ENCODE peak calls at places on chromosomes 2 and 18, in four cellular contexts. One of them, this sample, is unnamed.

GRCh38 chr2:167944825-167945659 is 302.4 kb downstream of the STK39 start:
- DNase-seq in RWPE1: no peak
- DNase-seq in effector memory CD4-positive, alpha-beta T cell: no peak
- DNase-seq in astrocyte of the spinal cord: peak
- DNase-seq in this sample: no peak

GRCh38 chr2:30763151-30763660 is 44.0 kb downstream of the CAPN13 start:
- DNase-seq in effector memory CD4-positive, alpha-beta T cell: no peak
- DNase-seq in astrocyte of the spinal cord: no peak
- DNase-seq in RWPE1: no peak
- DNase-seq in this sample: no peak

GRCh38 chr2:26913599-26914285 is 56.7 kb upstream of the MAPRE3 start:
- DNase-seq in effector memory CD4-positive, alpha-beta T cell: no peak
- DNase-seq in RWPE1: no peak
- DNase-seq in astrocyte of the spinal cord: no peak
- DNase-seq in this sample: no peak

GRCh38 chr2:227293531-227293930 is 31.5 kb upstream of the MFF start:
- DNase-seq in RWPE1: no peak
- DNase-seq in effector memory CD4-positive, alpha-beta T cell: no peak
- DNase-seq in astrocyte of the spinal cord: no peak
- DNase-seq in this sample: no peak

GRCh38 chr2:233289590-233290424 is 17.8 kb upstream of the SAG start:
- DNase-seq in astrocyte of the spinal cord: no peak
- DNase-seq in RWPE1: no peak
- DNase-seq in effector memory CD4-positive, alpha-beta T cell: no peak
- DNase-seq in this sample: no peak

GRCh38 chr2:16416651-16417050 is 249.0 kb downstream of the CYRIA start:
- DNase-seq in effector memory CD4-positive, alpha-beta T cell: no peak
- DNase-seq in RWPE1: no peak
- DNase-seq in astrocyte of the spinal cord: no peak
- DNase-seq in this sample: no peak

GRCh38 chr18:58960946-58961722 is 96.5 kb downstream of the ZNF532 start:
- DNase-seq in effector memory CD4-positive, alpha-beta T cell: no peak
- DNase-seq in RWPE1: no peak
- DNase-seq in astrocyte of the spinal cord: no peak
- DNase-seq in this sample: no peak

GRCh38 chr2:219542931-219543595 is 546 bp downstream of the CHPF start:
- DNase-seq in RWPE1: peak
- DNase-seq in effector memory CD4-positive, alpha-beta T cell: no peak
- DNase-seq in astrocyte of the spinal cord: peak
- DNase-seq in this sample: no peak

GRCh38 chr18:34223893-34224422 is 755 bp downstream of the NOL4 start:
- DNase-seq in effector memory CD4-positive, alpha-beta T cell: no peak
- DNase-seq in astrocyte of the spinal cord: peak
- DNase-seq in RWPE1: no peak
- DNase-seq in this sample: no peak

GRCh38 chr2:158403237-158403636 is 53.3 kb downstream of the CCDC148 start:
- DNase-seq in astrocyte of the spinal cord: no peak
- DNase-seq in effector memory CD4-positive, alpha-beta T cell: no peak
- DNase-seq in RWPE1: no peak
- DNase-seq in this sample: no peak

GRCh38 chr2:40279479-40279878 is 172.4 kb downstream of the SLC8A1 start:
- DNase-seq in astrocyte of the spinal cord: no peak
- DNase-seq in effector memory CD4-positive, alpha-beta T cell: no peak
- DNase-seq in RWPE1: no peak
- DNase-seq in this sample: no peak

GRCh38 chr2:129975016-129975774 is 4.3 kb upstream of the RAB6C start:
- DNase-seq in astrocyte of the spinal cord: no peak
- DNase-seq in effector memory CD4-positive, alpha-beta T cell: no peak
- DNase-seq in RWPE1: no peak
- DNase-seq in this sample: no peak

GRCh38 chr2:237861875-237862527 is 2.6 kb downstream of the RAMP1 start:
- DNase-seq in RWPE1: no peak
- DNase-seq in astrocyte of the spinal cord: no peak
- DNase-seq in effector memory CD4-positive, alpha-beta T cell: no peak
- DNase-seq in this sample: no peak

GRCh38 chr2:40220177-40220925 is 231.5 kb downstream of the SLC8A1 start:
- DNase-seq in effector memory CD4-positive, alpha-beta T cell: no peak
- DNase-seq in astrocyte of the spinal cord: peak
- DNase-seq in RWPE1: peak
- DNase-seq in this sample: no peak

GRCh38 chr2:26305575-26305974 is 40.4 kb upstream of the SELENOI start:
- DNase-seq in RWPE1: no peak
- DNase-seq in astrocyte of the spinal cord: no peak
- DNase-seq in effector memory CD4-positive, alpha-beta T cell: no peak
- DNase-seq in this sample: no peak

GRCh38 chr18:40326987-40327386 is 1628.0 kb upstream of the PIK3C3 start:
- DNase-seq in RWPE1: no peak
- DNase-seq in astrocyte of the spinal cord: no peak
- DNase-seq in effector memory CD4-positive, alpha-beta T cell: no peak
- DNase-seq in this sample: no peak

GRCh38 chr2:241230435-241230834 is 42.0 kb downstream of the ANO7 start:
- DNase-seq in astrocyte of the spinal cord: no peak
- DNase-seq in effector memory CD4-positive, alpha-beta T cell: no peak
- DNase-seq in RWPE1: no peak
- DNase-seq in this sample: no peak

GRCh38 chr2:184031402-184032147 is 566.8 kb upstream of the ZNF804A start:
- DNase-seq in RWPE1: no peak
- DNase-seq in astrocyte of the spinal cord: no peak
- DNase-seq in effector memory CD4-positive, alpha-beta T cell: no peak
- DNase-seq in this sample: no peak

GRCh38 chr2:117308861-117309770 is 505.4 kb upstream of the DDX18 start:
- DNase-seq in RWPE1: no peak
- DNase-seq in effector memory CD4-positive, alpha-beta T cell: no peak
- DNase-seq in astrocyte of the spinal cord: no peak
- DNase-seq in this sample: no peak

GRCh38 chr2:85998071-85998991 is 107.4 kb downstream of the POLR1A start:
- DNase-seq in RWPE1: no peak
- DNase-seq in effector memory CD4-positive, alpha-beta T cell: no peak
- DNase-seq in astrocyte of the spinal cord: peak
- DNase-seq in this sample: no peak

GRCh38 chr2:33291278-33292013 is 185.0 kb upstream of the RASGRP3 start:
- DNase-seq in RWPE1: peak
- DNase-seq in effector memory CD4-positive, alpha-beta T cell: no peak
- DNase-seq in astrocyte of the spinal cord: peak
- DNase-seq in this sample: no peak

GRCh38 chr18:36758623-36759022 is 70.2 kb downstream of the TPGS2 start:
- DNase-seq in effector memory CD4-positive, alpha-beta T cell: no peak
- DNase-seq in astrocyte of the spinal cord: no peak
- DNase-seq in RWPE1: no peak
- DNase-seq in this sample: no peak

GRCh38 chr18:51668101-51668500 is 470.6 kb upstream of the MEX3C start:
- DNase-seq in RWPE1: peak
- DNase-seq in effector memory CD4-positive, alpha-beta T cell: no peak
- DNase-seq in astrocyte of the spinal cord: peak
- DNase-seq in this sample: no peak

GRCh38 chr2:181742908-181743722 is 62.8 kb upstream of the NEUROD1 start:
- DNase-seq in RWPE1: peak
- DNase-seq in astrocyte of the spinal cord: peak
- DNase-seq in effector memory CD4-positive, alpha-beta T cell: no peak
- DNase-seq in this sample: no peak

GRCh38 chr18:12391487-12392136 is 14.6 kb upstream of the AFG3L2 start:
- DNase-seq in astrocyte of the spinal cord: peak
- DNase-seq in effector memory CD4-positive, alpha-beta T cell: no peak
- DNase-seq in RWPE1: peak
- DNase-seq in this sample: peak

GRCh38 chr2:151198646-151199045 is 63.0 kb downstream of the RBM43 start:
- DNase-seq in effector memory CD4-positive, alpha-beta T cell: no peak
- DNase-seq in RWPE1: peak
- DNase-seq in astrocyte of the spinal cord: no peak
- DNase-seq in this sample: no peak

GRCh38 chr2:232538671-232539070 is 821 bp upstream of the CHRNG start:
- DNase-seq in RWPE1: no peak
- DNase-seq in astrocyte of the spinal cord: no peak
- DNase-seq in effector memory CD4-positive, alpha-beta T cell: no peak
- DNase-seq in this sample: no peak

GRCh38 chr2:215839309-215839708 is 174.0 kb downstream of the MREG start:
- DNase-seq in astrocyte of the spinal cord: no peak
- DNase-seq in RWPE1: no peak
- DNase-seq in effector memory CD4-positive, alpha-beta T cell: no peak
- DNase-seq in this sample: no peak

GRCh38 chr2:219181531-219181930 is 3.5 kb downstream of the RETREG2 start:
- DNase-seq in effector memory CD4-positive, alpha-beta T cell: no peak
- DNase-seq in RWPE1: no peak
- DNase-seq in astrocyte of the spinal cord: no peak
- DNase-seq in this sample: no peak

GRCh38 chr2:102753563-102754159 is 8.2 kb upstream of the TMEM182 start:
- DNase-seq in effector memory CD4-positive, alpha-beta T cell: no peak
- DNase-seq in astrocyte of the spinal cord: peak
- DNase-seq in RWPE1: peak
- DNase-seq in this sample: no peak

GRCh38 chr2:102801098-102801718 is 39.4 kb downstream of the TMEM182 start:
- DNase-seq in RWPE1: no peak
- DNase-seq in astrocyte of the spinal cord: peak
- DNase-seq in effector memory CD4-positive, alpha-beta T cell: no peak
- DNase-seq in this sample: no peak

GRCh38 chr2:68564426-68564825 is 79.0 kb upstream of the PROKR1 start:
- DNase-seq in RWPE1: no peak
- DNase-seq in effector memory CD4-positive, alpha-beta T cell: no peak
- DNase-seq in astrocyte of the spinal cord: no peak
- DNase-seq in this sample: no peak

GRCh38 chr2:191691016-191691725 is 13.2 kb downstream of the NABP1 start:
- DNase-seq in RWPE1: peak
- DNase-seq in astrocyte of the spinal cord: peak
- DNase-seq in effector memory CD4-positive, alpha-beta T cell: no peak
- DNase-seq in this sample: no peak

GRCh38 chr2:102967451-102967850 is 205.6 kb downstream of the TMEM182 start:
- DNase-seq in RWPE1: peak
- DNase-seq in effector memory CD4-positive, alpha-beta T cell: no peak
- DNase-seq in astrocyte of the spinal cord: peak
- DNase-seq in this sample: no peak

GRCh38 chr2:177622516-177622915 is 229.9 kb downstream of the AGPS start:
- DNase-seq in effector memory CD4-positive, alpha-beta T cell: no peak
- DNase-seq in RWPE1: no peak
- DNase-seq in astrocyte of the spinal cord: no peak
- DNase-seq in this sample: no peak

GRCh38 chr2:26588576-26588975 is 52.6 kb downstream of the CIB4 start:
- DNase-seq in RWPE1: no peak
- DNase-seq in effector memory CD4-positive, alpha-beta T cell: no peak
- DNase-seq in astrocyte of the spinal cord: no peak
- DNase-seq in this sample: no peak

GRCh38 chr2:100252811-100253698 is 69.2 kb downstream of the LONRF2 start:
- DNase-seq in astrocyte of the spinal cord: no peak
- DNase-seq in RWPE1: no peak
- DNase-seq in effector memory CD4-positive, alpha-beta T cell: no peak
- DNase-seq in this sample: no peak

GRCh38 chr2:173347305-173348168 is 7.1 kb upstream of the CDCA7 start:
- DNase-seq in astrocyte of the spinal cord: no peak
- DNase-seq in RWPE1: no peak
- DNase-seq in effector memory CD4-positive, alpha-beta T cell: no peak
- DNase-seq in this sample: no peak

GRCh38 chr2:160055726-160056108 is 6.7 kb downstream of the PLA2R1 start:
- DNase-seq in astrocyte of the spinal cord: no peak
- DNase-seq in effector memory CD4-positive, alpha-beta T cell: no peak
- DNase-seq in RWPE1: no peak
- DNase-seq in this sample: no peak